ENCODE peak calls at places on chromosome 4, in five cellular contexts. One of them, this sample, is unnamed. For H3K9me3, the result is how much of the 10 kb centered on the place peaks cover.

GRCh38 chr4:114495471-114495928 is 103.1 kb upstream of the UGT8 start:
- DNase-seq in stomach: no peak
- DNase-seq in A549: no peak
- DNase-seq in upper lobe of left lung: no peak
- DNase-seq in tibial nerve: no peak
- DNase-seq in this sample: no peak

GRCh38 chr4:115145393-115146160 is 32.2 kb upstream of the NDST4 start:
- DNase-seq in stomach: peak
- DNase-seq in upper lobe of left lung: no peak
- DNase-seq in A549: no peak
- DNase-seq in tibial nerve: no peak
- DNase-seq in this sample: no peak

GRCh38 chr4:6942238-6942800 is 32.7 kb downstream of the TBC1D14 start:
- DNase-seq in stomach: no peak
- DNase-seq in tibial nerve: no peak
- DNase-seq in upper lobe of left lung: no peak
- DNase-seq in A549: peak
- DNase-seq in this sample: no peak

GRCh38 chr4:15498356-15498755 is 28.7 kb downstream of the CC2D2A start:
- DNase-seq in A549: no peak
- DNase-seq in tibial nerve: no peak
- DNase-seq in upper lobe of left lung: no peak
- DNase-seq in stomach: no peak
- DNase-seq in this sample: no peak

GRCh38 chr4:84258905-84259830 is 239.9 kb downstream of the NKX6-1 start:
- DNase-seq in upper lobe of left lung: no peak
- DNase-seq in stomach: no peak
- DNase-seq in tibial nerve: no peak
- DNase-seq in A549: peak
- DNase-seq in this sample: no peak

GRCh38 chr4:15378055-15378454 is 49.8 kb upstream of the C1QTNF7 start:
- DNase-seq in tibial nerve: no peak
- DNase-seq in stomach: no peak
- DNase-seq in A549: no peak
- DNase-seq in upper lobe of left lung: no peak
- DNase-seq in this sample: no peak

GRCh38 chr4:108619372-108620100 is 840 bp upstream of the RPL34 start:
- DNase-seq in A549: no peak
- DNase-seq in upper lobe of left lung: no peak
- DNase-seq in tibial nerve: no peak
- DNase-seq in stomach: no peak
- DNase-seq in this sample: no peak

GRCh38 chr4:172009461-172009860 is 196.3 kb downstream of the GALNTL6 start:
- DNase-seq in tibial nerve: no peak
- DNase-seq in stomach: no peak
- DNase-seq in upper lobe of left lung: no peak
- DNase-seq in A549: no peak
- DNase-seq in this sample: no peak

GRCh38 chr4:114108869-114109268 is 129.4 kb upstream of the ARSJ start:
- DNase-seq in A549: peak
- DNase-seq in stomach: no peak
- DNase-seq in upper lobe of left lung: no peak
- DNase-seq in tibial nerve: no peak
- DNase-seq in this sample: no peak

GRCh38 chr4:88007304-88008132 is at the start of gene PKD2:
- DNase-seq in upper lobe of left lung: peak
- DNase-seq in A549: peak
- DNase-seq in stomach: peak
- DNase-seq in tibial nerve: peak
- DNase-seq in this sample: peak

GRCh38 chr4:168264903-168265302 is 53.6 kb downstream of the DDX60 start:
- DNase-seq in tibial nerve: no peak
- DNase-seq in A549: no peak
- DNase-seq in upper lobe of left lung: no peak
- DNase-seq in stomach: no peak
- DNase-seq in this sample: no peak

GRCh38 chr4:74598611-74599325 is 153.8 kb downstream of the AREG start:
- DNase-seq in upper lobe of left lung: no peak
- DNase-seq in A549: no peak
- DNase-seq in tibial nerve: no peak
- DNase-seq in stomach: no peak
- DNase-seq in this sample: no peak

GRCh38 chr4:74608151-74608949 is 163.4 kb downstream of the AREG start:
- DNase-seq in stomach: no peak
- DNase-seq in tibial nerve: no peak
- DNase-seq in A549: peak
- DNase-seq in upper lobe of left lung: no peak
- DNase-seq in this sample: no peak

GRCh38 chr4:74603186-74603585 is 158.2 kb downstream of the AREG start:
- DNase-seq in tibial nerve: no peak
- DNase-seq in A549: peak
- DNase-seq in stomach: no peak
- DNase-seq in upper lobe of left lung: no peak
- DNase-seq in this sample: no peak
- TF ChIP-seq EP300 in tibial nerve: no peak
- TF ChIP-seq EP300 in A549: no peak
- TF ChIP-seq EP300 in stomach: no peak
- TF ChIP-seq EP300 in upper lobe of left lung: no peak
- TF ChIP-seq EP300 in this sample: no peak

GRCh38 chr4:38371391-38371851 is 292.6 kb upstream of the KLF3 start:
- DNase-seq in upper lobe of left lung: no peak
- DNase-seq in tibial nerve: no peak
- DNase-seq in A549: no peak
- DNase-seq in stomach: no peak
- DNase-seq in this sample: no peak
- H3K9me3 ChIP-seq in upper lobe of left lung: under half
- H3K9me3 ChIP-seq in tibial nerve: under half
- H3K9me3 ChIP-seq in A549: under half
- H3K9me3 ChIP-seq in stomach: under half
- H3K9me3 ChIP-seq in this sample: under half

GRCh38 chr4:20126906-20127305 is 124.8 kb upstream of the SLIT2 start:
- DNase-seq in stomach: no peak
- DNase-seq in tibial nerve: no peak
- DNase-seq in A549: no peak
- DNase-seq in upper lobe of left lung: no peak
- DNase-seq in this sample: no peak
- TF ChIP-seq EP300 in stomach: no peak
- TF ChIP-seq EP300 in tibial nerve: no peak
- TF ChIP-seq EP300 in A549: no peak
- TF ChIP-seq EP300 in upper lobe of left lung: no peak
- TF ChIP-seq EP300 in this sample: no peak

GRCh38 chr4:273312-274017 is 31.8 kb downstream of the ZNF732 start:
- DNase-seq in upper lobe of left lung: no peak
- DNase-seq in tibial nerve: no peak
- DNase-seq in stomach: no peak
- DNase-seq in A549: no peak
- DNase-seq in this sample: no peak

DNA sequence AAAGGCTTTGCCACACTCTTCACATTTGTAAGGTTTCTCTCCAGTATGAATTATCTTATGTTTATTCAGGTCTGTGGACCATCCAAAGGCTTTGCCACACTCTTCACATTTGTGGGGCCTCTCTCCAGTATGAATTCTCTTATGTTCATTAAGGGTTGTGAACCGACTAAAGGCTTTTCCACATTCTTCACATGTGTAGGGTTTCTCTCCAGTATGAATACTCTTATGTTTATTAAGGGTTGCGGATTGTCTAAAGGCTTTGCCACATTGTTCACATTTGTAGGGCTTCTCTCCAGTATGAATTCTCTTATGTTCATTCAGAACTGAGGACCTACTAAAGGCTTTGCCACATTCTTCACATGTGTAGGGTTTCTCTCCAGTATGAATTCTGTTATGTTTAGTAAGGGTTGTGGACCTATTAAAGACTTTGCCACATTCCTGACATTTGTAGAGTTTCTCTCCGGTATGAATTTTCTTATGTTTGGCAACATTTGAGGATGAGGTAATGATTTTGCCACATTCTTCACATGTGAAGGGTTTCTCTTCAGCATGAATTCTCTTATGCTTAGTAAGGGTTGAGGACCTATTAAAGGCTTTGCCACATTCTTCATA is 33.7 kb downstream of the ZNF732 start:
- DNase-seq in tibial nerve: no peak
- DNase-seq in stomach: no peak
- DNase-seq in upper lobe of left lung: no peak
- DNase-seq in A549: no peak
- DNase-seq in this sample: no peak
- H3K9me3 ChIP-seq in tibial nerve: under half
- H3K9me3 ChIP-seq in stomach: half or more
- H3K9me3 ChIP-seq in upper lobe of left lung: half or more
- H3K9me3 ChIP-seq in A549: under half
- H3K9me3 ChIP-seq in this sample: half or more

GRCh38 chr4:73904491-73904890 is 35.3 kb downstream of the CXCL1 start:
- DNase-seq in upper lobe of left lung: no peak
- DNase-seq in stomach: no peak
- DNase-seq in tibial nerve: no peak
- DNase-seq in A549: no peak
- DNase-seq in this sample: no peak
- TF ChIP-seq EP300 in upper lobe of left lung: no peak
- TF ChIP-seq EP300 in stomach: no peak
- TF ChIP-seq EP300 in tibial nerve: no peak
- TF ChIP-seq EP300 in A549: no peak
- TF ChIP-seq EP300 in this sample: no peak

GRCh38 chr4:152443859-152444258 is 92.0 kb downstream of the FBXW7 start:
- DNase-seq in tibial nerve: no peak
- DNase-seq in stomach: no peak
- DNase-seq in A549: no peak
- DNase-seq in upper lobe of left lung: no peak
- DNase-seq in this sample: no peak
- H3K9me3 ChIP-seq in tibial nerve: under half
- H3K9me3 ChIP-seq in stomach: under half
- H3K9me3 ChIP-seq in A549: under half
- H3K9me3 ChIP-seq in upper lobe of left lung: under half
- H3K9me3 ChIP-seq in this sample: under half

DNA sequence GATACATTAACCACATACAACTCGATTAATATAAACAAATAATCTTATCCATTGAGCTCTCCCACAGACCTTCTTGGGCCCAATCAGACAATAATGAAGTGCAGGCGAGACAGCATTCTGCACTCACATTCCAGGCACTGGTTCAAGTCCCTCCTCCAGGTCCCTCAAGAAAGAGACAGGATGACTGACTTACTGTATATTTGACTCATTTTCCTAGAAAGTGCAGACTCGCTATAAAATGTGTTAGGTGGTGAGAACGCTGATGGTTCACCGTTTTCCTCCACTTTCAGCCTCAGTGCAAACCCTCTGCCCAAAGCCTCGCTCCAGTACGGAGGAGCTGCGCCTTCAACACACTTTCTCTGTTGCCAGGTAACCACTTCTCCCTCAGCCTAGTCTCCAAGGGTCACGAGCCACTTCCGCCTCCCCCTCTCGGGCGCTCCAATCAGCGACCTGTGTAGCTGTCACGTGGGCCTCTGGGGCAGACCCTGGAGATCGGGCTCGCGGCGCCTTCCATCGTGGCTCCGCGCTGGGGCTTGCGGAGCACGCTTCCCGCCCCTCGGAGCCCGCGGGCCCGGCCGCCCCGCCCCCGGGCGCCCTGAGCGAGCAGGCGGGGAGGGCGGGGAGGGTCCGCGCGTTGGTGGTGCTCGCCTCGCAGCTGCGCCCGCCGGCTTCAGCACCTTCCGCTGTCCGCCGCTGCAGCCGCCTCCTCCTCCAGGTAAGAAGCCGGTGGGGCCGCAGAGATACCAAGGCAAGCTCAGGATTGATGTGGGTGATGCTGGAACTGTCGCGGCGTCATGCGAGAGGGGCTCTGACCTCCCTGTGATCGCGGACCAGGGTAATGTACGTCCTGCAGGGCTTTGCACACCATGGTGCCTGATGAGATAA is at the start of gene WDR17:
- DNase-seq in A549: peak
- DNase-seq in stomach: peak
- DNase-seq in upper lobe of left lung: peak
- DNase-seq in tibial nerve: peak
- DNase-seq in this sample: peak
- TF ChIP-seq EP300 in A549: no peak
- TF ChIP-seq EP300 in stomach: no peak
- TF ChIP-seq EP300 in upper lobe of left lung: no peak
- TF ChIP-seq EP300 in tibial nerve: peak
- TF ChIP-seq EP300 in this sample: no peak

GRCh38 chr4:156732634-156733033 is 239.0 kb downstream of the PDGFC start:
- DNase-seq in tibial nerve: no peak
- DNase-seq in upper lobe of left lung: no peak
- DNase-seq in A549: no peak
- DNase-seq in stomach: no peak
- DNase-seq in this sample: no peak
- H3K9me3 ChIP-seq in tibial nerve: under half
- H3K9me3 ChIP-seq in upper lobe of left lung: under half
- H3K9me3 ChIP-seq in A549: under half
- H3K9me3 ChIP-seq in stomach: under half
- H3K9me3 ChIP-seq in this sample: under half